ENCODE peak calls at places on chromosomes 5 and 9, in nine cellular contexts. O, M, V, S, U, F, P, Y and R are unnamed samples.

GRCh38 chr5:168750926-168751325 is 171.8 kb upstream of the PANK3 start:
- DNase-seq in O (no peak), M (no peak), V (no peak), S (no peak), U (no peak), F (no peak), P (no peak), Y (no peak), R (no peak)

GRCh38 chr5:14009575-14009974 is 65.1 kb upstream of the DNAH5 start:
- DNase-seq in O (no peak), M (no peak), V (no peak), S (peak; percentile 17), U (no peak), F (no peak), P (no peak), Y (no peak), R (no peak)

GRCh38 chr5:94523018-94523417 is 95.4 kb downstream of the KIAA0825 start:
- DNase-seq in O (no peak), M (no peak), V (no peak), S (no peak), U (no peak), F (no peak), P (no peak), Y (no peak), R (no peak)

GRCh38 chr9:134864821-134865190 is 15.8 kb upstream of the FCN2 start:
- DNase-seq in O (no peak), M (no peak), V (no peak), S (no peak), U (no peak), F (no peak), P (no peak), Y (no peak), R (no peak)

GRCh38 chr5:115829913-115830312 is 11.5 kb downstream of the ATG12 start:
- DNase-seq in O (no peak), M (no peak), V (no peak), S (no peak), U (no peak), F (no peak), P (no peak), Y (no peak), R (no peak)

GRCh38 chr9:87834357-87834756 is 48.3 kb upstream of the SPATA31E1 start:
- DNase-seq in O (no peak), M (no peak), V (peak; percentile 22), S (no peak), U (no peak), F (no peak), P (peak; percentile 45), Y (no peak), R (no peak)

GRCh38 chr9:114621561-114621960 is 10.5 kb downstream of the TMEM268 start:
- DNase-seq in O (no peak), M (no peak), V (no peak), S (no peak), U (no peak), F (no peak), P (no peak), Y (no peak), R (no peak)

GRCh38 chr9:128310461-128310860 is 11.8 kb downstream of the TRUB2 start:
- DNase-seq in O (no peak), M (peak; percentile 69), V (no peak), S (no peak), U (no peak), F (no peak), P (no peak), Y (no peak), R (no peak)

GRCh38 chr9:138022756-138023393 is 145.3 kb downstream of the CACNA1B start:
- DNase-seq in O (no peak), M (no peak), V (peak; percentile 29), S (no peak), U (no peak), F (no peak), P (no peak), Y (no peak), R (no peak)

GRCh38 chr9:74940600-74940999 is 12.1 kb downstream of the C9orf40 start:
- DNase-seq in O (no peak), M (no peak), V (peak; percentile 18), S (peak; percentile 46), U (no peak), F (no peak), P (no peak), Y (no peak), R (no peak)

GRCh38 chr5:153099328-153099727 is 391.1 kb upstream of the GRIA1 start:
- DNase-seq in O (no peak), M (no peak), V (no peak), S (no peak), U (no peak), F (no peak), P (no peak), Y (no peak), R (no peak)

GRCh38 chr9:124392855-124393460 is 22.3 kb downstream of the PSMB7 start:
- DNase-seq in O (peak; percentile 93), M (peak; percentile 95), V (no peak), S (peak; percentile 98), U (no peak), F (peak; percentile 33), P (peak; percentile 22), Y (peak; percentile 95), R (peak; percentile 71)